ENCODE peak calls at places on chromosome 11, in eight cellular contexts. One of them, this sample, is unnamed.

GRCh38 chr11:70423523-70424505 is 25.5 kb downstream of the CTTN start:
- DNase-seq in heart right ventricle: no peak
- DNase-seq in sigmoid colon: no peak
- DNase-seq in astrocyte: peak; percentile 90
- DNase-seq in CD4-positive, alpha-beta T cell: no peak
- DNase-seq in cardiac muscle cell: peak; percentile 94
- DNase-seq in neural progenitor cell: peak; percentile 23
- DNase-seq in Peyer's patch: no peak
- DNase-seq in this sample: peak; percentile 92

GRCh38 chr11:16881074-16881709 is 133.0 kb downstream of the PLEKHA7 start:
- DNase-seq in cardiac muscle cell: peak; percentile 69
- DNase-seq in sigmoid colon: peak; percentile 70
- DNase-seq in neural progenitor cell: peak; percentile 62
- DNase-seq in CD4-positive, alpha-beta T cell: no peak
- DNase-seq in heart right ventricle: peak; percentile 58
- DNase-seq in astrocyte: peak; percentile 65
- DNase-seq in Peyer's patch: no peak
- DNase-seq in this sample: peak; percentile 76

GRCh38 chr11:68582416-68583046 is 101.8 kb upstream of the GAL start:
- DNase-seq in CD4-positive, alpha-beta T cell: no peak
- DNase-seq in neural progenitor cell: no peak
- DNase-seq in heart right ventricle: peak; percentile 28
- DNase-seq in Peyer's patch: no peak
- DNase-seq in cardiac muscle cell: no peak
- DNase-seq in sigmoid colon: no peak
- DNase-seq in astrocyte: no peak
- DNase-seq in this sample: no peak

GRCh38 chr11:70860855-70861254 is 391.5 kb downstream of the SHANK2 start:
- DNase-seq in astrocyte: no peak
- DNase-seq in Peyer's patch: no peak
- DNase-seq in CD4-positive, alpha-beta T cell: no peak
- DNase-seq in sigmoid colon: no peak
- DNase-seq in cardiac muscle cell: no peak
- DNase-seq in neural progenitor cell: peak; percentile 63
- DNase-seq in heart right ventricle: no peak
- DNase-seq in this sample: no peak

GRCh38 chr11:2088284-2088683 is 50.9 kb downstream of the IGF2 start:
- DNase-seq in Peyer's patch: peak; percentile 18
- DNase-seq in CD4-positive, alpha-beta T cell: no peak
- DNase-seq in sigmoid colon: peak; percentile 4
- DNase-seq in neural progenitor cell: no peak
- DNase-seq in heart right ventricle: no peak
- DNase-seq in astrocyte: no peak
- DNase-seq in cardiac muscle cell: no peak
- DNase-seq in this sample: no peak

GRCh38 chr11:8021920-8022319 is 34.8 kb downstream of the EIF3F start:
- DNase-seq in astrocyte: no peak
- DNase-seq in sigmoid colon: no peak
- DNase-seq in CD4-positive, alpha-beta T cell: no peak
- DNase-seq in neural progenitor cell: no peak
- DNase-seq in heart right ventricle: no peak
- DNase-seq in cardiac muscle cell: no peak
- DNase-seq in Peyer's patch: no peak
- DNase-seq in this sample: no peak

GRCh38 chr11:117688255-117688797 is 108.7 kb downstream of the DSCAML1 start:
- DNase-seq in heart right ventricle: no peak
- DNase-seq in cardiac muscle cell: no peak
- DNase-seq in Peyer's patch: no peak
- DNase-seq in sigmoid colon: no peak
- DNase-seq in neural progenitor cell: no peak
- DNase-seq in astrocyte: no peak
- DNase-seq in CD4-positive, alpha-beta T cell: no peak
- DNase-seq in this sample: no peak

GRCh38 chr11:4191031-4191571 is 96.5 kb downstream of the RRM1 start:
- DNase-seq in neural progenitor cell: no peak
- DNase-seq in heart right ventricle: peak; percentile 73
- DNase-seq in CD4-positive, alpha-beta T cell: no peak
- DNase-seq in sigmoid colon: peak; percentile 76
- DNase-seq in cardiac muscle cell: no peak
- DNase-seq in astrocyte: no peak
- DNase-seq in Peyer's patch: no peak
- DNase-seq in this sample: no peak

GRCh38 chr11:9855579-9856260 is 191.8 kb downstream of the SWAP70 start:
- DNase-seq in astrocyte: peak; percentile 50
- DNase-seq in Peyer's patch: no peak
- DNase-seq in sigmoid colon: no peak
- DNase-seq in neural progenitor cell: no peak
- DNase-seq in cardiac muscle cell: no peak
- DNase-seq in heart right ventricle: no peak
- DNase-seq in CD4-positive, alpha-beta T cell: no peak
- DNase-seq in this sample: no peak

GRCh38 chr11:77081381-77081851 is 14.6 kb downstream of the CAPN5 start:
- DNase-seq in Peyer's patch: peak; percentile 35
- DNase-seq in astrocyte: no peak
- DNase-seq in cardiac muscle cell: no peak
- DNase-seq in sigmoid colon: peak; percentile 53
- DNase-seq in CD4-positive, alpha-beta T cell: no peak
- DNase-seq in heart right ventricle: peak; percentile 9
- DNase-seq in neural progenitor cell: no peak
- DNase-seq in this sample: no peak

GRCh38 chr11:47571895-47572294 is 6.5 kb downstream of the PTPMT1 start:
- DNase-seq in astrocyte: peak; percentile 59
- DNase-seq in cardiac muscle cell: no peak
- DNase-seq in Peyer's patch: no peak
- DNase-seq in neural progenitor cell: no peak
- DNase-seq in heart right ventricle: no peak
- DNase-seq in CD4-positive, alpha-beta T cell: no peak
- DNase-seq in sigmoid colon: no peak
- DNase-seq in this sample: peak; percentile 72

GRCh38 chr11:68584991-68585524 is 99.3 kb upstream of the GAL start:
- DNase-seq in astrocyte: peak; percentile 36
- DNase-seq in CD4-positive, alpha-beta T cell: no peak
- DNase-seq in Peyer's patch: no peak
- DNase-seq in sigmoid colon: no peak
- DNase-seq in neural progenitor cell: no peak
- DNase-seq in heart right ventricle: no peak
- DNase-seq in cardiac muscle cell: peak; percentile 7
- DNase-seq in this sample: no peak

GRCh38 chr11:2473361-2474058 is 28.7 kb downstream of the KCNQ1 start:
- DNase-seq in heart right ventricle: no peak
- DNase-seq in cardiac muscle cell: no peak
- DNase-seq in sigmoid colon: no peak
- DNase-seq in astrocyte: no peak
- DNase-seq in Peyer's patch: no peak
- DNase-seq in CD4-positive, alpha-beta T cell: no peak
- DNase-seq in neural progenitor cell: no peak
- DNase-seq in this sample: no peak

GRCh38 chr11:17649696-17650600 is 69.4 kb upstream of the MYOD1 start:
- DNase-seq in neural progenitor cell: no peak
- DNase-seq in sigmoid colon: no peak
- DNase-seq in cardiac muscle cell: peak; percentile 5
- DNase-seq in heart right ventricle: no peak
- DNase-seq in astrocyte: peak; percentile 9
- DNase-seq in CD4-positive, alpha-beta T cell: no peak
- DNase-seq in Peyer's patch: no peak
- DNase-seq in this sample: peak; percentile 16

GRCh38 chr11:94025695-94026394 is 4.7 kb downstream of the HEPHL1 start:
- DNase-seq in CD4-positive, alpha-beta T cell: no peak
- DNase-seq in Peyer's patch: no peak
- DNase-seq in sigmoid colon: no peak
- DNase-seq in heart right ventricle: no peak
- DNase-seq in cardiac muscle cell: peak; percentile 56
- DNase-seq in neural progenitor cell: no peak
- DNase-seq in astrocyte: peak; percentile 78
- DNase-seq in this sample: peak; percentile 79

GRCh38 chr11:110565690-110566336 is 136.1 kb downstream of the FDX1 start:
- DNase-seq in sigmoid colon: no peak
- DNase-seq in Peyer's patch: no peak
- DNase-seq in CD4-positive, alpha-beta T cell: no peak
- DNase-seq in neural progenitor cell: no peak
- DNase-seq in cardiac muscle cell: peak; percentile 9
- DNase-seq in heart right ventricle: no peak
- DNase-seq in astrocyte: no peak
- DNase-seq in this sample: no peak

GRCh38 chr11:125128450-125128849 is 17.0 kb upstream of the TMEM218 start:
- DNase-seq in sigmoid colon: no peak
- DNase-seq in astrocyte: peak; percentile 66
- DNase-seq in cardiac muscle cell: peak; percentile 53
- DNase-seq in heart right ventricle: no peak
- DNase-seq in CD4-positive, alpha-beta T cell: no peak
- DNase-seq in Peyer's patch: no peak
- DNase-seq in neural progenitor cell: no peak
- DNase-seq in this sample: peak; percentile 87

GRCh38 chr11:94151903-94152677 is 23.4 kb downstream of the PANX1 start:
- DNase-seq in CD4-positive, alpha-beta T cell: no peak
- DNase-seq in heart right ventricle: no peak
- DNase-seq in cardiac muscle cell: peak; percentile 67
- DNase-seq in neural progenitor cell: no peak
- DNase-seq in sigmoid colon: no peak
- DNase-seq in astrocyte: peak; percentile 86
- DNase-seq in Peyer's patch: no peak
- DNase-seq in this sample: peak; percentile 76

GRCh38 chr11:1307163-1307870 is 2.1 kb downstream of the TOLLIP start:
- DNase-seq in Peyer's patch: no peak
- DNase-seq in cardiac muscle cell: no peak
- DNase-seq in sigmoid colon: no peak
- DNase-seq in heart right ventricle: no peak
- DNase-seq in astrocyte: no peak
- DNase-seq in CD4-positive, alpha-beta T cell: no peak
- DNase-seq in neural progenitor cell: no peak
- DNase-seq in this sample: no peak

GRCh38 chr11:81420668-81421550 is 1312.8 kb downstream of the FAM181B start:
- DNase-seq in neural progenitor cell: peak; percentile 76
- DNase-seq in CD4-positive, alpha-beta T cell: no peak
- DNase-seq in sigmoid colon: no peak
- DNase-seq in Peyer's patch: no peak
- DNase-seq in astrocyte: no peak
- DNase-seq in heart right ventricle: no peak
- DNase-seq in cardiac muscle cell: no peak
- DNase-seq in this sample: no peak

GRCh38 chr11:64042301-64042700 is 6.6 kb downstream of the FLRT1 start:
- DNase-seq in cardiac muscle cell: no peak
- DNase-seq in Peyer's patch: no peak
- DNase-seq in neural progenitor cell: peak; percentile 43
- DNase-seq in astrocyte: no peak
- DNase-seq in CD4-positive, alpha-beta T cell: no peak
- DNase-seq in heart right ventricle: no peak
- DNase-seq in sigmoid colon: no peak
- DNase-seq in this sample: no peak

GRCh38 chr11:106281455-106282173 is 204.2 kb downstream of the AASDHPPT start:
- DNase-seq in heart right ventricle: no peak
- DNase-seq in cardiac muscle cell: peak; percentile 81
- DNase-seq in CD4-positive, alpha-beta T cell: no peak
- DNase-seq in sigmoid colon: no peak
- DNase-seq in astrocyte: peak; percentile 90
- DNase-seq in neural progenitor cell: no peak
- DNase-seq in Peyer's patch: no peak
- DNase-seq in this sample: peak; percentile 92

GRCh38 chr11:1744879-1745700 is 5.3 kb downstream of the IFITM10 start:
- DNase-seq in neural progenitor cell: no peak
- DNase-seq in astrocyte: no peak
- DNase-seq in CD4-positive, alpha-beta T cell: no peak
- DNase-seq in cardiac muscle cell: no peak
- DNase-seq in sigmoid colon: peak; percentile 39
- DNase-seq in Peyer's patch: peak; percentile 40
- DNase-seq in heart right ventricle: peak; percentile 48
- DNase-seq in this sample: no peak

GRCh38 chr11:36358436-36358835 is 62.3 kb downstream of the PRR5L start:
- DNase-seq in sigmoid colon: no peak
- DNase-seq in Peyer's patch: no peak
- DNase-seq in heart right ventricle: no peak
- DNase-seq in cardiac muscle cell: no peak
- DNase-seq in neural progenitor cell: no peak
- DNase-seq in CD4-positive, alpha-beta T cell: no peak
- DNase-seq in astrocyte: no peak
- DNase-seq in this sample: no peak
- TF ChIP-seq CTCF in sigmoid colon: no peak
- TF ChIP-seq CTCF in Peyer's patch: no peak
- TF ChIP-seq CTCF in heart right ventricle: no peak
- TF ChIP-seq CTCF in cardiac muscle cell: no peak
- TF ChIP-seq CTCF in neural progenitor cell: no peak
- TF ChIP-seq CTCF in CD4-positive, alpha-beta T cell: no peak
- TF ChIP-seq CTCF in astrocyte: no peak
- TF ChIP-seq CTCF in this sample: no peak

DNA sequence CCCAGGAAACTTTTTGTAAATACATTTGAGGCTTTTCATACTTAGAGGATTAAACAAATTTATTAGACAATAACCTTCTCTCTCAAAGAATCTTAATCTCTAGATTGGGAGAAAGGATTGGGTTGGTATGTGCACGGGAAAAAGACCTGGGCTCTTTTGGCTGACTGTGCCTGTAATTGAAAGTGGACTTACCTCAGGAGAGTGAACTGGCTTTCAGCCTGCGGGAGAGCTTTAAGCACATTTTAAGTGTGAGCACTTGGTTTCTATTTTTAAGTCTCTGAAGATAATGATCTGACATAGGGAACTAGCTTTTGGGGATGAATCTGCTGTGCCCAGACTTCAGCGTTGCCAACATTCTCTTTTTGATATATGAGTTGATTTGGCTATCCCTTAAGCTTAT is 35.8 kb downstream of the UVRAG start:
- DNase-seq in CD4-positive, alpha-beta T cell: no peak
- DNase-seq in sigmoid colon: no peak
- DNase-seq in Peyer's patch: no peak
- DNase-seq in astrocyte: no peak
- DNase-seq in neural progenitor cell: peak; percentile 29
- DNase-seq in heart right ventricle: no peak
- DNase-seq in cardiac muscle cell: peak; percentile 12
- DNase-seq in this sample: no peak
- H3K27ac ChIP-seq in CD4-positive, alpha-beta T cell: no peak overlapping the region
- H3K27ac ChIP-seq in sigmoid colon: peak overlapping the region; percentile 62
- H3K27ac ChIP-seq in Peyer's patch: no peak overlapping the region
- H3K27ac ChIP-seq in astrocyte: no peak overlapping the region
- H3K27ac ChIP-seq in neural progenitor cell: no peak overlapping the region
- H3K27ac ChIP-seq in heart right ventricle: peak overlapping the region; percentile 69
- H3K27ac ChIP-seq in cardiac muscle cell: peak overlapping the region; percentile 82
- H3K27ac ChIP-seq in this sample: no peak overlapping the region

GRCh38 chr11:30653606-30654005 is 67.5 kb upstream of the MPPED2 start:
- DNase-seq in Peyer's patch: no peak
- DNase-seq in astrocyte: no peak
- DNase-seq in heart right ventricle: no peak
- DNase-seq in sigmoid colon: no peak
- DNase-seq in CD4-positive, alpha-beta T cell: no peak
- DNase-seq in neural progenitor cell: no peak
- DNase-seq in cardiac muscle cell: no peak
- DNase-seq in this sample: no peak
- TF ChIP-seq CTCF in Peyer's patch: no peak
- TF ChIP-seq CTCF in astrocyte: no peak
- TF ChIP-seq CTCF in heart right ventricle: peak; percentile 26
- TF ChIP-seq CTCF in sigmoid colon: no peak
- TF ChIP-seq CTCF in CD4-positive, alpha-beta T cell: no peak
- TF ChIP-seq CTCF in neural progenitor cell: no peak
- TF ChIP-seq CTCF in cardiac muscle cell: no peak
- TF ChIP-seq CTCF in this sample: no peak

DNA sequence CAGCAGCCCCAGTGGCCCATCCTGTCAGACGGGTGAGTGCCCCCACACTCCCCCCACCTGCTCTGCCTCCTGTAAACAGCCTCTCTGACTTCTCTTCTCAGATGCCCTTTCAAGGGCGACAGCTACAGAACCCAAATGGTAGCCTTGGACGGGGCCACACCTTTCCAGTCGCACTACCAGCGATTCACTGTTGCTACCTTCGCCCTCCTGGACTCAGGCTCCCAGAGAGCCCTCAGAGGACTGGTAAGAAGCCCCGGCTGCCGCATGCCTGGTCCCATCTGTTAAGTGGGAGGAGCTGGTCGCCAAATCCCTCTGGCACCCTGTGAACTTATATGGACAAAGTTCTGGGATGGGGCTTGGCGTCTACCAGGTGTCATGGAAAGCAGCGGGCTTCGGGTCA is 6.2 kb downstream of the ZP1 start:
- DNase-seq in Peyer's patch: peak; percentile 41
- DNase-seq in astrocyte: no peak
- DNase-seq in cardiac muscle cell: no peak
- DNase-seq in sigmoid colon: peak; percentile 54
- DNase-seq in CD4-positive, alpha-beta T cell: no peak
- DNase-seq in heart right ventricle: no peak
- DNase-seq in neural progenitor cell: no peak
- DNase-seq in this sample: no peak
- H3K27ac ChIP-seq in Peyer's patch: peak overlapping the region; percentile 48
- H3K27ac ChIP-seq in astrocyte: no peak overlapping the region
- H3K27ac ChIP-seq in cardiac muscle cell: no peak overlapping the region
- H3K27ac ChIP-seq in sigmoid colon: no peak overlapping the region
- H3K27ac ChIP-seq in CD4-positive, alpha-beta T cell: no peak overlapping the region
- H3K27ac ChIP-seq in heart right ventricle: no peak overlapping the region
- H3K27ac ChIP-seq in neural progenitor cell: no peak overlapping the region
- H3K27ac ChIP-seq in this sample: peak overlapping the region; percentile 19

This sample was measured in fibroblast of lung.